ENCODE peak calls at places on chromosomes 16 and 17, in nine cellular contexts. Q is mammary epithelial cell, E is cardiac muscle cell, F is tibial artery, P is uterus, K is spleen, I is fibroblast of lung, C is HFF-Myc, G is dorsolateral prefrontal cortex. H is an unnamed sample.
A peak's percentile ranks its signal among the peaks of the same experiment; 100 is the strongest.

GRCh38 chr17:72474740-72475477 is 354.1 kb downstream of the SOX9 start:
- DNase-seq in E (no peak), Q (peak; percentile 53), F (no peak), K (peak; percentile 30), G (no peak), C (no peak), P (no peak), I (no peak), H (no peak)

GRCh38 chr16:11312718-11313492 is 31.8 kb upstream of the PRM1 start:
- DNase-seq in C (no peak), F (no peak), G (no peak), E (no peak), I (peak; percentile 84), Q (no peak), P (no peak), K (no peak), H (no peak)

GRCh38 chr16:65570261-65570660 is 448.4 kb upstream of the CDH11 start:
- DNase-seq in E (no peak), I (no peak), P (no peak), G (no peak), Q (no peak), C (no peak), F (no peak), K (no peak), H (no peak)

GRCh38 chr17:82077617-82078358 is 12.2 kb upstream of the DUS1L start:
- DNase-seq in P (peak; percentile 76), Q (no peak), E (no peak), G (peak; percentile 52), C (no peak), F (no peak), K (no peak), I (peak; percentile 22), H (no peak)

GRCh38 chr16:64182985-64183384 is 938.9 kb downstream of the CDH11 start:
- DNase-seq in I (no peak), F (no peak), G (no peak), P (no peak), Q (no peak), C (no peak), K (no peak), E (no peak), H (no peak)

GRCh38 chr16:76450890-76451289 is 173.7 kb downstream of the CNTNAP4 start:
- DNase-seq in F (no peak), Q (no peak), I (no peak), C (no peak), E (no peak), K (no peak), P (no peak), G (no peak), H (no peak)

GRCh38 chr16:67117716-67118115 is 8.0 kb downstream of the PHAF1 start:
- DNase-seq in E (no peak), C (no peak), P (no peak), K (no peak), G (no peak), I (no peak), Q (no peak), F (no peak), H (no peak)

GRCh38 chr17:81811705-81812570 is 8.0 kb downstream of the GCGR start:
- DNase-seq in E (no peak), K (no peak), C (no peak), F (no peak), G (no peak), P (no peak), I (no peak), Q (no peak), H (no peak)

DNA sequence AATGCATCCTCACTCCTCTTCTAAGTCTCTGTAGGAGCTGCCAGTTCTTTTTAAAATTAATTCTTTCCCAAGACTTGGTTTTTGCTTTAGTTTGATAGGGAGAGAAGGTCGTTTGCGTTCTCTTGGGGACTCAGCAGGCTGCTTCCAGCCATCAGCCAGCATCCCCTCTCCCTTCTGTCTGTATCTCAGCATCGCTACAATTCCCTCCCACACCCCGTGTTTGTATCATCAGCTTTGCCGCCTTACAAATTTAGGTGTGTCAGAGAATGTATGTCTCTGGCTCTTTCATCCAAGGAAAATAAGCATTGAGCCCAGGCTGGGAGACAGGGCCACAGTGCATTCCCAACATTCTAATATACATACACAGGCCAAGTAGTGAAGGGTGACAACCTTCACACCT is 5.4 kb downstream of the HOXB6 start:
- DNase-seq in F (no peak), Q (no peak), E (no peak), C (no peak), K (no peak), P (no peak), G (no peak), I (no peak), H (no peak)
- H3K4me3 ChIP-seq in F (no peak overlapping the region), Q (no peak overlapping the region), E (no peak overlapping the region), C (no peak overlapping the region), K (no peak overlapping the region), P (no peak overlapping the region), G (no peak overlapping the region), I (no peak overlapping the region), H (no peak overlapping the region)

GRCh38 chr17:42555122-42555622 is 2.4 kb downstream of the HSD17B1 start:
- DNase-seq in K (no peak), G (no peak), I (no peak), E (no peak), C (no peak), P (no peak), F (no peak), Q (no peak), H (no peak)

GRCh38 chr17:42554250-42555121 is 1.8 kb downstream of the HSD17B1 start:
- DNase-seq in C (no peak), G (peak; percentile 94), P (peak; percentile 88), K (peak; percentile 98), E (peak; percentile 95), I (peak; percentile 83), F (peak; percentile 85), Q (peak; percentile 65), H (no peak)

GRCh38 chr17:42553866-42554249 is 1.1 kb downstream of the HSD17B1 start:
- DNase-seq in C (no peak), K (peak; percentile 84), G (no peak), I (no peak), E (no peak), F (no peak), P (no peak), Q (peak; percentile 62), H (no peak)

GRCh38 chr17:42548993-42549755 is 3.5 kb upstream of the HSD17B1 start:
- DNase-seq in E (no peak), C (no peak), P (no peak), Q (no peak), I (no peak), F (no peak), G (no peak), K (no peak), H (no peak)

DNA sequence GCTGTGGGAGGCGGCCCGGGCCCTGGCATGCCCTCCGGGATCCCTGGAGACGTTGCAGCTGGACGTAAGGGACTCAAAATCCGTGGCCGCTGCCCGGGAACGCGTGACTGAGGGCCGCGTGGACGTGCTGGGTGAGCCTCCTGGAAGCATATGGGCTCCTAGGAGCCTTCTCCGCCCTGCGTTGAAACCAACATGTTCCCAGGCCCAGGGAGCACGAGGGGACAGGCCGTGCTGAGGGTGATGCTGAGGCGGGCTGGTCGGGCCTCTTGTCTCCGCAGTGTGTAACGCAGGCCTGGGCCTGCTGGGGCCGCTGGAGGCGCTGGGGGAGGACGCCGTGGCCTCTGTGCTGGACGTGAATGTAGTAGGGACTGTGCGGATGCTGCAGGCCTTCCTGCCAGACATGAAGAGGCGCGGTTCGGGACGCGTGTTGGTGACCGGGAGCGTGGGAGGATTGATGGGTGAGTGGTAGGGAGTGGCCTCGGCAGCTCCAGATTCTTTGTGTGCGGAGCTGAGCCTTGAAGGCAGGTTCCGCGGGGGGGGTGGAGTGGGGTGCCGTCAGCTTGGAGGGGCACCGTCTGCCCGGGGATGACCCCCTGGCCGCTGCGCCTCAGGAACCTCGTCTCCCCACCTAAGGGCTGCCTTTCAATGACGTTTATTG is 567 bp downstream of the HSD17B1 start:
- DNase-seq in I (peak; percentile 56), P (peak; percentile 46), E (no peak), C (no peak), Q (peak; percentile 81), G (no peak), K (peak; percentile 85), F (no peak), H (no peak)
- H3K4me3 ChIP-seq in I (peak overlapping the region; percentile 87), P (no peak overlapping the region), E (no peak overlapping the region), C (peak overlapping the region; percentile 72), Q (peak overlapping the region; percentile 89), G (no peak overlapping the region), K (peak overlapping the region; percentile 72), F (peak overlapping the region; percentile 92), H (no peak overlapping the region)

GRCh38 chr16:4513881-4514280 is 24.7 kb downstream of the CDIP1 start:
- DNase-seq in F (no peak), E (no peak), K (peak; percentile 73), G (no peak), C (no peak), I (no peak), P (no peak), Q (no peak), H (no peak)

GRCh38 chr16:4512473-4512872 is 26.1 kb downstream of the CDIP1 start:
- DNase-seq in P (no peak), E (no peak), C (no peak), F (no peak), G (no peak), I (no peak), K (peak; percentile 58), Q (no peak), H (no peak)

GRCh38 chr16:4513086-4513860 is 25.3 kb downstream of the CDIP1 start:
- DNase-seq in P (no peak), G (no peak), E (no peak), K (peak; percentile 77), C (no peak), Q (no peak), I (no peak), F (no peak), H (no peak)

GRCh38 chr16:4515611-4516233 is 22.9 kb downstream of the CDIP1 start:
- DNase-seq in K (peak; percentile 59), C (no peak), P (no peak), F (no peak), Q (no peak), G (no peak), E (no peak), I (no peak), H (no peak)

DNA sequence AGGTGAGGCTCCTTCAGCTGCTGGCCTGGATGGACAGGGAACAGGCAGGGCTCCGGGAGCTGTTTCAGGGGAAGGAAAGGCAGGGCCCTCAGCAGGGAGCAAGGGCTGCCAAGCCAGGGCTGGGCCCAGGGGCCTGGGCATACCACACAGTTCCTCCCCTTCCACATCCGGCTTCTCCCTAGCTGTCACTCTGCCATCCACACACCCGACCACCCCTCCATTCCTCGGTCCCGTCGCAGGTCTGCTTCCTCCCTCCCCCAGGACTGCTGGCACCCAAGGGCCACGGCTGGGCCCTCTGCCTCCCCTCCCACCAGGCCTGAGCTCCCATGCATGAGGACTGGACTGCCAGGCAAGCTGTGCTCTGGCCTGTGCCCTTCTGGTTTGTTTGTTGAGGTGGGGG is 24.0 kb downstream of the CDIP1 start:
- DNase-seq in F (no peak), G (no peak), K (peak; percentile 77), E (no peak), C (no peak), I (no peak), Q (no peak), P (no peak), H (no peak)
- H3K4me3 ChIP-seq in F (no peak overlapping the region), G (no peak overlapping the region), K (no peak overlapping the region), E (no peak overlapping the region), C (no peak overlapping the region), I (no peak overlapping the region), Q (no peak overlapping the region), P (no peak overlapping the region), H (no peak overlapping the region)

DNA sequence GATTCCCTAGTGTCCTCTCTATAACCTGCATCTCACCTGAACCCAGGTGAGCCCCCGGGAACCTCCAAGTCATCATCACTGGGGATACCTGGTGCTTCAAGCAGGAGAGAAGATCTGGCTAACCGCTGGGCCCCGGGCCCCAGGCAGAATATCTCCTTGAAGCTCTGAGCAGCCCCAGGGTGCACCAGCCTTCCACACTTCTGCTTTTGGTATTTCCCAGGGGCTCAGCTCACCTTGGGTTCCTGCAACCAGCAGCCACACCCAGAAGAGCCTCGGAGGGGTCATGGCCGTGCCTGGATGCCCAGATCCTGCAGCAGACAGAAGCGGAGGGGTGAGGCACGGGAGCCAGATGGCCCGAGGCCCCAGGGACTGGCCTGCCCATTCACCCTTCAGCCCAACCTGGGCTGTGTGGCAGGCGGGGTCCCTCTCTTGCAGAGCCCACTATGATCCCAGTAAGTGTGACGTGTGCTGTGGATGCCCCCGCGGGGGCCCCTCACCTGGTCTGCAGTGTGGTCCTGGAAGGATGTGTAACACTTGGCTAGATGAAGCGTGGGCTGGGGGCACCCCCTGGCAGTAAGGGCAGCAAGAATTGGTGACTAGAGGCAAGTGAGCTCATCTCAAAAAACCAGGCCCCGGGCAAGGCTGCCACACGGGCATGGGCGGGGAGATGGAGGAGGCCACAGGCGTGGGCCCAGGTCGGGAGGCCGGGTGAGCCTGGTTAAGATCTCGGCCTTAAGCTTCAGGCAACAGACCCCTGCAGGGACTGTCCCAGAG is 2.6 kb downstream of the LGALS3BP start:
- DNase-seq in K (no peak), Q (no peak), P (no peak), I (no peak), F (no peak), E (no peak), C (no peak), G (no peak), H (no peak)
- H3K4me3 ChIP-seq in K (no peak overlapping the region), Q (no peak overlapping the region), P (no peak overlapping the region), I (no peak overlapping the region), F (no peak overlapping the region), E (no peak overlapping the region), C (no peak overlapping the region), G (no peak overlapping the region), H (no peak overlapping the region)